ENCODE peak calls at places on chromosome 12, in four cellular contexts. I is HepG2, B is GM12878, S is K562. P is an unnamed sample.

GRCh38 chr12:32641287-32641901 is 37.7 kb upstream of the DNM1L start:
- DNase-seq in I (no peak), B (no peak), S (no peak), P (no peak)

GRCh38 chr12:130138478-130138877 is 23.8 kb upstream of the FZD10 start:
- DNase-seq in I (no peak), B (no peak), S (no peak), P (no peak)

GRCh38 chr12:131210506-131211278 is 257.0 kb downstream of the ADGRD1 start:
- DNase-seq in I (no peak), B (no peak), S (peak; percentile 3), P (no peak)

GRCh38 chr12:114952573-114953196 is 268.7 kb upstream of the TBX3 start:
- DNase-seq in I (no peak), B (no peak), S (no peak), P (no peak)

GRCh38 chr12:24773996-24774395 is 174.9 kb downstream of the BCAT1 start:
- DNase-seq in I (no peak), B (no peak), S (no peak), P (no peak)

GRCh38 chr12:95548056-95548538 is 3.2 kb downstream of the USP44 start:
- DNase-seq in I (no peak), B (no peak), S (peak; percentile 23), P (peak; percentile 68)

GRCh38 chr12:51004504-51004903 is 21.7 kb downstream of the SLC11A2 start:
- DNase-seq in I (no peak), B (no peak), S (peak; percentile 17), P (peak; percentile 32)

GRCh38 chr12:79782197-79782890 is 91.6 kb upstream of the PAWR start:
- DNase-seq in I (no peak), B (no peak), S (no peak), P (no peak)

GRCh38 chr12:31234053-31234835 is 91.7 kb downstream of the SINHCAF start:
- DNase-seq in I (no peak), B (no peak), S (no peak), P (no peak)

GRCh38 chr12:80178846-80179245 is 79.5 kb downstream of the OTOGL start:
- DNase-seq in I (no peak), B (peak; percentile 30), S (no peak), P (no peak)

GRCh38 chr12:117738233-117738632 is 230.6 kb downstream of the KSR2 start:
- DNase-seq in I (no peak), B (no peak), S (no peak), P (no peak)

GRCh38 chr12:49231881-49232650 is 32.8 kb upstream of the TUBA1C start:
- DNase-seq in I (no peak), B (no peak), S (no peak), P (no peak)

GRCh38 chr12:126397071-126397571 is 1331.9 kb downstream of the AACS start:
- DNase-seq in I (no peak), B (no peak), S (no peak), P (no peak)

GRCh38 chr12:25840678-25841077 is 117.8 kb upstream of the RASSF8 start:
- DNase-seq in I (no peak), B (no peak), S (no peak), P (no peak)

GRCh38 chr12:84793558-84794367 is 118.8 kb downstream of the SLC6A15 start:
- DNase-seq in I (no peak), B (no peak), S (no peak), P (no peak)

GRCh38 chr12:7716391-7716790 is 5.2 kb downstream of the DPPA3 start:
- DNase-seq in I (peak; percentile 55), B (no peak), S (no peak), P (peak; percentile 59)

GRCh38 chr12:30602678-30603077 is 93.0 kb downstream of the IPO8 start:
- DNase-seq in I (no peak), B (no peak), S (no peak), P (no peak)

GRCh38 chr12:96483116-96483515 is 6.3 kb upstream of the CFAP54 start:
- DNase-seq in I (no peak), B (no peak), S (no peak), P (no peak)

GRCh38 chr12:43102506-43103269 is 449.3 kb downstream of the ADAMTS20 start:
- DNase-seq in I (no peak), B (no peak), S (no peak), P (no peak)

GRCh38 chr12:91982946-91983345 is 162.7 kb downstream of the BTG1 start:
- DNase-seq in I (no peak), B (no peak), S (no peak), P (no peak)

GRCh38 chr12:108633534-108634224 is at the start of gene SELPLG:
- DNase-seq in I (no peak), B (peak; percentile 99), S (no peak), P (no peak)

DNA sequence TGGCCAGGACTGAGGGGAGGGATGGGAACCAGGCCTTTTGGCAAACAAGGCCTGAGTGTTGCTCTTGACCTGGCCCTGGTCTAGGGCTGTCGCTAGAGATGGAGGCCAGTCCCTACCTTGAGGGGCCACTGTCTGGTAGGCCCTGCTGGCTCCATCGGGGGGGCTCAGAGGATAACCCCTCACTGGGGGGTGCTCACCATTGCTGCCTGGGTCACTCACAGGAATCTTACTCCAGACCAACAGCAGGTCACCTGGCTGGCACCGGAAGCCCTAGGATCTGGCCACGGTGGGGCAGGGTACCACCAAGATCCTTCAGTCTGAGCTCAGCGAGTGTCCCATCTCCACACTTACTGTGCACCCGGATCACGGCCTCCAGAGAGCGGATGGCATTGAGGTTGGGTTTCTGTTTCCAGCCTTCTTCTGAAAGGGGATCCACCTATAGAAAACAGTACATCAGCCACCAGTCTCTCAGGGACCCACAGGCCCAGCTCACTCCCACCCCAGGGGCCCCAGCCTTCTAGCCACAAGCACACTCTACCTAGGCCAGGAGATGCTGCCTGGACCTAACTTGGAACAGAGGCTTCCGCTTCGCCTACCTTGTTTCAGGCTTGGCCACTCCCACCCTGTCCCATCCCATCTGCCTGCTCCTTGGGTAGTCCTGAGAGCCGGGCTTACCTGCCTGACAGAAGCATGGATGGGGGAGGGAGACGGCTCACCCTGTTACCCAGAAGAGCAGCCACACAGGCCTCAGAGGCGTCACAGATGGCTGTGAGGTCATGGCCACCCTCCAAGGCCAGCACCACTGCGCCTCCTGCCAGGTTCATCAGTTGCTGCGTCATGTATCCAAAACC is 12.2 kb downstream of the SLC48A1 start:
- DNase-seq in I (no peak), B (no peak), S (peak; percentile 57), P (no peak)
- H4K20me1 ChIP-seq in I (no peaks in the 10 kb centered on the region), B (no peaks in the 10 kb centered on the region), S (peaks cover 13% of the 10 kb centered on the region), P (peaks cover 6% of the 10 kb centered on the region)

GRCh38 chr12:11651785-11652184 is 2.3 kb downstream of the ETV6 start:
- DNase-seq in I (no peak), B (no peak), S (no peak), P (no peak)

GRCh38 chr12:11654338-11654737 is 4.9 kb downstream of the ETV6 start:
- DNase-seq in I (no peak), B (peak; percentile 40), S (no peak), P (no peak)

GRCh38 chr12:11651377-11651776 is 1.9 kb downstream of the ETV6 start:
- DNase-seq in I (no peak), B (no peak), S (no peak), P (no peak)

GRCh38 chr12:11652351-11653040 is 3.0 kb downstream of the ETV6 start:
- DNase-seq in I (no peak), B (peak; percentile 71), S (no peak), P (peak; percentile 18)

DNA sequence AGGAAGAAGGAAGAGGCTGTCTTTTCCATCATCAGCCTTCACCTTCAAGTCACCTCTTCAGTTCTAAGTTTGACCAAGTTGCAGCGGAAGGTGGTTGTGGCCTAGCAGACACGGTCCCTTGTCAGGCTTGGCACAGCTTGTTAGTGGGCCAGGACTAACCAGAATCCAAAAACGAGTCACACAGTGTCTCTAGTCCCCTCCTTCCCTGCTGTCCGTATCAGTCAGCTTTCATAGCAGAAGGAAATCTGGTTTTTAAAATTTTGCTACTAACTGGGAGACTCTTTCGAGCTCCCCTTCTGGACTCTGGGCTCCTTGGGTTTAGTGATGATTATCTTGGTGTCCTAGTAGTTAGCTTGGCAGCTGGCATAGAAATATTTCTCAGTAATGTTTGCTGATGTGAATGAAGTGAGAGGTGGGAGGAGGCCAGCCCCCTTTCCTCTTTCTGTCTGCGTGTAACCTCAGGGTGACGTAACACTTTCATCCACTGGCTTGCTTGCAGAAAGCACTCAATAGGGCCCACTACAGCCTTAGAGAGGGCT is 3.8 kb downstream of the ETV6 start:
- DNase-seq in I (no peak), B (peak; percentile 69), S (no peak), P (no peak)
- TF ChIP-seq JUNB in I (no peak), B (peak; percentile 48), S (no peak), P (no peak)

DNA sequence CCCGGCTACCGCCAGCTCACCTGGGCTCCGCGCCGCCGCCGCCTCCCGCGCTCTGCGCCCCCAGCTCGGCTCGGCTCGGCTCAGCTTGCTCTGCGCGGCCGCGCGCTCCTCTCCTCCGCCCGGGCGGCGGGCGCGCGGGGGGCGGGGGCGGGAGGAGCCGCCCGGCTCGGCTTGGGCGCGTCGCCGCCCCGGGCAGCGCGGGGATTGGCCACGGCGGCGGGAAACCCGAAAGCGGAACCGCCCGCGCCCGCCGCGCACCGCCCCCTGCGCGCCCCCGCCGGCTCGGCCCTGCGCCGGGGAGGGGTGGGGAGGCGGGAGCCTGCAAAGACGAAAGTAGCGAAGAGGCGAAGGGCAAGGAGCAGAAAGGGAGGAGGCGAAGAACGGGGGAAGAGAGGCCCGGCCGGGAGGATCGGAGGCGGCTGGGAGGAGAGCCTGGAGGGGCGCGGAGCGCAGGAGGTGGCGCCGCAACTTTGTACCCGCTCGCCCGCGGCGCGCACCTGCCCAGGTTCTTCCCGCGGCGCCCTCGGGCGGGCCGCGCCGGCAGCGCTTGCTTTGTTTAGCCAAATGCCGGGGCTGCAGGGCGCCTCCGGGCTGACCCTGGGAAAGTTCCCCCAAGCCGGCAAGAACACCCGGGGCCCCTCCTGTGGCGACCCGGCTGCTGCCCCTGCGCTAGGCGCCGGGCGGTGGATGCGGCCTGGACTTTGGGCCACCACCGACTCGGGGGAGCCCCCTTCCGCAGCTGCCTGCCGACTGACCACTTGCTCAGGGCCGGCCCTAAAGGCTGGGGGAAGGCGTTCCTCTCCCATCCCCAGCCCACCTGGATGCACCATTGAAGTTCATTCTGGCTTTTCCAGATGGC is at the start of gene CAMKK2:
- DNase-seq in I (peak; percentile 50), B (no peak), S (peak; percentile 96), P (peak; percentile 90)
- H4K20me1 ChIP-seq in I (peaks cover 6% of the 10 kb centered on the region), B (no peaks in the 10 kb centered on the region), S (no peaks in the 10 kb centered on the region), P (no peaks in the 10 kb centered on the region)

GRCh38 chr12:4308334-4308960 is 12.6 kb upstream of the TIGAR start:
- DNase-seq in I (no peak), B (no peak), S (no peak), P (peak; percentile 36)

GRCh38 chr12:4303750-4304149 is 17.3 kb upstream of the TIGAR start:
- DNase-seq in I (no peak), B (no peak), S (no peak), P (no peak)

GRCh38 chr12:4312251-4312650 is 8.8 kb upstream of the TIGAR start:
- DNase-seq in I (no peak), B (no peak), S (no peak), P (no peak)

GRCh38 chr12:4302881-4303280 is 18.1 kb upstream of the TIGAR start:
- DNase-seq in I (peak; percentile 31), B (no peak), S (no peak), P (no peak)

DNA sequence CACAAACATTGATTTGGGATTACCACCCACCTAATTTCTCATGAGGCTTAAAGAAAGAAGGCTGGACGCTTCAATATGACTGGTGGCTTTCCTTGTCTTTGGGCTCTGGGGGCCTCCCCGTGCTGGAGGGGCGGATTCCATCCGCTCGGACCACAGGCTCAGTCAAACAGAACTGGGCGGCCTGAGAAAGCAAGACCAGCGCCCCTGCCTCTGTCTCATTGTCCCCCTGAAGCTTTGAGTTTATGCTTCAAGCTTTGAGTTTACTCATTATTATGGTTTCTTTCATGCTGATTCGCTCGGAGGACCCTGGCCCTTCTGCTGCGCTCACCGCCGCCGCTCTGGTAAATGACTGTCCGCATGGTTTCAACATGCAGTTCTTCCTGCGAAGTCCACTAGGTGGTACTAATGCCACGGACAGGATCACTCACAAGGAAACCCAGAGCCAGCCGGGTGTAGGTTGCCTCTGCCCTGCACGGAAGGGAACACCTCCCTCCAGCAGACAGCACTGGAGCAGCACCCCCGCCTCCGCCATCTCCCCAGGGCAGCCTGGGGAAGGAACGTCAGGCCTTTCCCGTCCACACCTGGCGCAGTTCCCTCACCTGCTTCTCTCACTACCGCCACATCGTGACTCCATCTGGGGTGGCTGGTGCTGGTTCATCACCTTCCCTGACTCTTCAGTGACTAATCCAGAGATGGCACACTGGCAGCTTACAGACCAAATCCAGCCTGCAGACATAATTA is 13.2 kb upstream of the TIGAR start:
- DNase-seq in I (peak; percentile 79), B (no peak), S (peak; percentile 51), P (peak; percentile 95)
- TF ChIP-seq JUNB in I (no peak), B (no peak), S (no peak), P (no peak)

P was measured in GM23338.